ENCODE peak calls at places on chromosome 1, in six cellular contexts. A is AG10803, Z is cardiac fibroblast, M is osteoblast, T is fibroblast of pulmonary artery, P is tibial artery. J is an unnamed sample.

GRCh38 chr1:111538343-111539035 is 35.1 kb upstream of the ADORA3 start:
- DNase-seq in Z (peak; percentile 98), T (peak; percentile 89), A (peak; percentile 23), P (no peak), M (peak; percentile 74), J (peak; percentile 49)

GRCh38 chr1:35031103-35031452 is 667 bp downstream of the ZMYM6 start:
- DNase-seq in A (peak; percentile 49), T (peak; percentile 45), P (no peak), M (peak; percentile 68), Z (peak; percentile 61), J (peak; percentile 44)

GRCh38 chr1:243325305-243325890 is 69.6 kb downstream of the SDCCAG8 start:
- DNase-seq in A (peak; percentile 75), Z (peak; percentile 85), P (no peak), M (no peak), T (peak; percentile 84), J (peak; percentile 83)

GRCh38 chr1:42876009-42876408 is 29.6 kb downstream of the ZNF691 start:
- DNase-seq in Z (no peak), M (no peak), P (no peak), A (no peak), T (no peak), J (no peak)

GRCh38 chr1:21614419-21615115 is 54.6 kb downstream of the RAP1GAP start:
- DNase-seq in P (no peak), A (no peak), T (no peak), Z (no peak), M (no peak), J (no peak)

GRCh38 chr1:230066036-230066435 is 1.0 kb upstream of the GALNT2 start:
- DNase-seq in T (no peak), Z (no peak), P (no peak), M (no peak), A (no peak), J (no peak)

GRCh38 chr1:204443260-204443619 is 31.6 kb upstream of the PPP1R15B start:
- DNase-seq in Z (no peak), A (no peak), P (peak; percentile 28), M (no peak), T (no peak), J (no peak)

GRCh38 chr1:175701590-175701989 is 41.8 kb downstream of the TNR start:
- DNase-seq in T (no peak), A (no peak), P (no peak), Z (no peak), M (no peak), J (no peak)

GRCh38 chr1:203628997-203629508 is 2.4 kb downstream of the ATP2B4 start:
- DNase-seq in A (no peak), T (no peak), M (peak; percentile 66), P (no peak), Z (no peak), J (no peak)

GRCh38 chr1:8349961-8350360 is 32.0 kb downstream of the SLC45A1 start:
- DNase-seq in T (peak; percentile 49), P (peak; percentile 51), A (peak; percentile 46), Z (peak; percentile 63), M (peak; percentile 88), J (no peak)

GRCh38 chr1:192763756-192764155 is 45.1 kb upstream of the RGS2 start:
- DNase-seq in T (peak; percentile 39), Z (peak; percentile 49), P (no peak), M (peak; percentile 58), A (peak; percentile 66), J (peak; percentile 93)

GRCh38 chr1:211548321-211549091 is 30.5 kb downstream of the SLC30A1 start:
- DNase-seq in P (peak; percentile 16), A (no peak), T (no peak), M (no peak), Z (no peak), J (no peak)

GRCh38 chr1:166839600-166840308 is 479 bp downstream of the POGK start:
- DNase-seq in P (peak; percentile 45), A (peak; percentile 38), T (peak; percentile 16), Z (peak; percentile 32), M (peak; percentile 83), J (peak; percentile 34)

GRCh38 chr1:76013209-76013581 is 61.4 kb upstream of the ST6GALNAC3 start:
- DNase-seq in P (no peak), A (no peak), T (no peak), M (no peak), Z (no peak), J (no peak)

GRCh38 chr1:235758931-235759330 is 107.8 kb downstream of the LYST start:
- DNase-seq in M (no peak), T (peak; percentile 22), P (no peak), A (no peak), Z (peak; percentile 18), J (peak; percentile 34)

GRCh38 chr1:42730988-42731387 is 9.0 kb downstream of the CLDN19 start:
- DNase-seq in T (no peak), Z (peak; percentile 26), M (no peak), A (no peak), P (no peak), J (no peak)

GRCh38 chr1:224427346-224427745 is 7.3 kb downstream of the WDR26 start:
- DNase-seq in T (peak; percentile 72), M (peak; percentile 91), A (peak; percentile 66), P (no peak), Z (peak; percentile 84), J (peak; percentile 66)

GRCh38 chr1:77825356-77825709 is 45.9 kb downstream of the MIGA1 start:
- DNase-seq in A (peak; percentile 83), T (peak; percentile 91), P (no peak), M (peak; percentile 60), Z (peak; percentile 96), J (peak; percentile 90)

GRCh38 chr1:168085401-168085872 is 51.3 kb downstream of the GPR161 start:
- DNase-seq in A (peak; percentile 12), M (no peak), T (no peak), P (peak; percentile 71), Z (no peak), J (no peak)

GRCh38 chr1:23650344-23650990 is 41.1 kb upstream of the RPL11 start:
- DNase-seq in Z (no peak), A (no peak), T (no peak), M (no peak), P (no peak), J (no peak)

GRCh38 chr1:200805719-200806118 is 67.0 kb downstream of the CAMSAP2 start:
- DNase-seq in M (no peak), Z (no peak), P (no peak), T (no peak), A (no peak), J (no peak)

GRCh38 chr1:20308569-20308968 is 17.9 kb downstream of the VWA5B1 start:
- DNase-seq in P (no peak), A (no peak), M (peak; percentile 36), T (no peak), Z (no peak), J (no peak)

GRCh38 chr1:156177918-156178654 is 15.8 kb upstream of the SLC25A44 start:
- DNase-seq in M (no peak), A (no peak), Z (no peak), P (no peak), T (no peak), J (no peak)

GRCh38 chr1:187038789-187039188 is 210.0 kb downstream of the PLA2G4A start:
- DNase-seq in P (no peak), T (peak; percentile 55), Z (peak; percentile 54), M (no peak), A (no peak), J (peak; percentile 4)

GRCh38 chr1:114231301-114231700 is 77.6 kb upstream of the SYT6 start:
- DNase-seq in A (no peak), Z (no peak), T (no peak), P (no peak), M (no peak), J (no peak)

GRCh38 chr1:229186373-229187056 is 84.4 kb upstream of the RAB4A start:
- DNase-seq in A (no peak), Z (no peak), T (no peak), P (no peak), M (no peak), J (no peak)

GRCh38 chr1:58848818-58849411 is 65.1 kb upstream of the JUN start:
- DNase-seq in T (peak; percentile 98), P (peak; percentile 71), Z (peak; percentile 99), M (peak; percentile 72), A (peak; percentile 96), J (peak; percentile 72)

DNA sequence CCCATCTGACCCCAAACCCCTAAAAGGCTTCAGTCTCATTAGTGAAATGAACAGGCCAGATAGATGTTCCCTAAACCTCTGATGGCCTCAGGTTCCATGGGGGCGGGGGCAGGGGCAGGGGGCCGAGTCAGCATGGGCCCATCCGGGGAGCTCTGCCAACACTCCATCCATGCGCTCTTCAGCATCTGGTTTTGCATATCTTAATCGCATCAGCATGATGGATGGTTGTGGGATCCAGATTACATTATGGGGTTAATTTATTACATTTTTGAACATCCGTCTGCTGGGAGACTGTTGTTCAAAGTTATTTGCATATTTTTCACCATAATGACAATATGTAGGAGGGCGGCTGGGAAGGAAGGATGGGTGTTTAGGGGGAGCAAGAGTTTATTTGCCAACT is 3.1 kb upstream of the MAD2L2 start:
- DNase-seq in A (no peak), T (no peak), P (no peak), M (no peak), Z (no peak), J (no peak)
- H3K4me3 ChIP-seq in A (no peak overlapping the region), T (no peak overlapping the region), P (no peak overlapping the region), M (no peak overlapping the region), Z (no peak overlapping the region), J (no peak overlapping the region)

GRCh38 chr1:108068141-108068540 is 103.2 kb upstream of the VAV3 start:
- DNase-seq in A (no peak), Z (no peak), P (no peak), T (peak; percentile 18), M (no peak), J (no peak)
- H3K4me3 ChIP-seq in A (no peak overlapping the region), Z (no peak overlapping the region), P (no peak overlapping the region), T (no peak overlapping the region), M (no peak overlapping the region), J (no peak overlapping the region)

GRCh38 chr1:150151291-150152181 is 1.8 kb downstream of the PLEKHO1 start:
- DNase-seq in M (no peak), Z (no peak), T (no peak), A (peak; percentile 43), P (no peak), J (no peak)

GRCh38 chr1:150154143-150154542 is 4.4 kb downstream of the PLEKHO1 start:
- DNase-seq in T (peak; percentile 53), P (no peak), Z (no peak), A (no peak), M (no peak), J (no peak)

GRCh38 chr1:150152182-150152536 is 2.4 kb downstream of the PLEKHO1 start:
- DNase-seq in T (peak; percentile 35), A (no peak), Z (no peak), P (no peak), M (no peak), J (peak; percentile 21)

GRCh38 chr1:150150511-150151021 is 850 bp downstream of the PLEKHO1 start:
- DNase-seq in P (no peak), Z (no peak), A (no peak), T (no peak), M (peak; percentile 91), J (peak; percentile 47)

GRCh38 chr1:150152772-150153461 is 3.2 kb downstream of the PLEKHO1 start:
- DNase-seq in T (peak; percentile 74), A (peak; percentile 58), Z (peak; percentile 76), P (peak; percentile 56), M (peak; percentile 95), J (peak; percentile 72)
- H3K4me3 ChIP-seq in T (peak overlapping the region; percentile 37), A (no peak overlapping the region), Z (no peak overlapping the region), P (peak overlapping the region; percentile 86), M (no peak overlapping the region), J (no peak overlapping the region)

DNA sequence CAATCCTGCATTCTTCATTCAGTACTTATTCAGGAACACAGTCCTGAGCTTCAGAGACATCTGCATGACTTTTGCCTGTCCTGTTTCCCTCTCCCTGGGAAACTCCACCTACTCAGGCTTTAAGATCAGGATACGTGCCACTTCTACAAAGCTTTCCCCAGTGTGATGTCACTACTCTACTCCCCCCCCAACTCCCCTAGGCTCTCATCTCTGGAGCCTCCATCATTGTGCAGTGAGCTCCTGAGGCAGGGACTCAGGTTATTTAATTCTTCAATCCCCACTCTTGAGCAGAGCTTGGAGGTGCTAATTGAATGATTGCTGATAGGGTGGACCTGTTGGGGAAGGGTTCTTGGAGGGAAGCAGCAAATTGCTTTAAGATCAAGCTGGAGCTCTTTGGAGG is 1.2 kb downstream of the NT5C1A start:
- DNase-seq in M (no peak), Z (no peak), T (no peak), A (no peak), P (no peak), J (no peak)
- H3K4me3 ChIP-seq in M (no peak overlapping the region), Z (no peak overlapping the region), T (no peak overlapping the region), A (no peak overlapping the region), P (no peak overlapping the region), J (no peak overlapping the region)